ENCODE peak calls at places on chromosomes 7 and 10, in five cellular contexts. U is esophagus squamous epithelium, H is AG04450, R is GM23338, A is breast epithelium. X is an unnamed sample.

GRCh38 chr10:97134202-97134601 is 51.6 kb downstream of the SLIT1 start:
- DNase-seq in A (no peak), H (no peak), U (no peak), R (peak; percentile 32), X (no peak)

GRCh38 chr7:85103352-85103751 is 83.5 kb downstream of the SEMA3D start:
- DNase-seq in R (no peak), A (no peak), U (no peak), H (no peak), X (no peak)

GRCh38 chr10:7986851-7987250 is 67.6 kb upstream of the GATA3 start:
- DNase-seq in R (no peak), A (no peak), H (peak; percentile 2), U (no peak), X (no peak)

GRCh38 chr10:93334901-93335312 is 147.2 kb downstream of the MYOF start:
- DNase-seq in A (no peak), H (no peak), R (peak; percentile 38), U (no peak), X (no peak)

GRCh38 chr7:51014811-51015210 is 232.1 kb upstream of the GRB10 start:
- DNase-seq in U (no peak), A (no peak), H (no peak), R (no peak), X (no peak)

GRCh38 chr7:5214641-5215040 is 24.6 kb downstream of the WIPI2 start:
- DNase-seq in A (no peak), R (no peak), U (no peak), H (no peak), X (no peak)

GRCh38 chr10:17200885-17201164 is 647 bp downstream of the TRDMT1 start:
- DNase-seq in H (no peak), A (no peak), U (no peak), R (peak; percentile 38), X (no peak)

GRCh38 chr10:74799840-74800239 is 26.6 kb upstream of the KAT6B start:
- DNase-seq in A (no peak), H (peak; percentile 48), R (no peak), U (no peak), X (no peak)

GRCh38 chr7:157703534-157704195 is 366.9 kb downstream of the DNAJB6 start:
- DNase-seq in A (peak; percentile 20), U (no peak), H (no peak), R (no peak), X (no peak)

GRCh38 chr10:49089152-49089788 is 26.1 kb downstream of the VSTM4 start:
- DNase-seq in U (no peak), H (no peak), A (no peak), R (no peak), X (no peak)

GRCh38 chr10:54477738-54478137 is 323.3 kb downstream of the PCDH15 start:
- DNase-seq in A (no peak), H (no peak), U (no peak), R (no peak), X (no peak)

GRCh38 chr7:86598311-86598710 is 45.4 kb upstream of the GRM3 start:
- DNase-seq in U (no peak), R (peak; percentile 84), A (no peak), H (no peak), X (no peak)

GRCh38 chr7:44257618-44258422 is 57.0 kb downstream of the YKT6 start:
- DNase-seq in H (peak; percentile 37), U (no peak), A (no peak), R (no peak), X (peak; percentile 57)

GRCh38 chr7:22672892-22673637 is 53.9 kb upstream of the IL6 start:
- DNase-seq in U (no peak), A (no peak), R (no peak), H (no peak), X (no peak)

GRCh38 chr7:81447351-81447952 is 322.4 kb downstream of the HGF start:
- DNase-seq in H (peak; percentile 15), R (peak; percentile 74), A (no peak), U (no peak), X (no peak)

GRCh38 chr10:62993121-62993520 is 140.0 kb upstream of the NRBF2 start:
- DNase-seq in H (no peak), A (no peak), R (no peak), U (no peak), X (no peak)

GRCh38 chr7:95132500-95132899 is 191.8 kb downstream of the PON1 start:
- DNase-seq in H (no peak), U (no peak), A (no peak), R (no peak), X (no peak)

GRCh38 chr7:65902306-65902705 is 29.4 kb downstream of the VKORC1L1 start:
- DNase-seq in H (no peak), U (no peak), R (no peak), A (no peak), X (no peak)

GRCh38 chr10:44114441-44114840 is 270.5 kb downstream of the CXCL12 start:
- DNase-seq in H (no peak), R (no peak), A (no peak), U (no peak), X (no peak)

GRCh38 chr7:50557114-50557513 is 8.1 kb downstream of the DDC start:
- DNase-seq in U (no peak), H (no peak), A (no peak), R (no peak), X (no peak)

GRCh38 chr7:99111591-99111990 is 32.3 kb downstream of the SMURF1 start:
- DNase-seq in H (no peak), A (no peak), U (no peak), R (no peak), X (no peak)

GRCh38 chr10:110641256-110641655 is 2.9 kb upstream of the RBM20 start:
- DNase-seq in H (no peak), U (no peak), R (peak; percentile 91), A (no peak), X (no peak)

GRCh38 chr10:112634096-112634830 is 187.2 kb downstream of the VTI1A start:
- DNase-seq in R (no peak), A (no peak), U (no peak), H (no peak), X (no peak)

GRCh38 chr7:16579216-16579615 is 52.6 kb downstream of the LRRC72 start:
- DNase-seq in U (no peak), A (no peak), H (no peak), R (no peak), X (no peak)

GRCh38 chr10:18164093-18164492 is 23.9 kb downstream of the CACNB2 start:
- DNase-seq in A (no peak), H (peak; percentile 41), U (no peak), R (no peak), X (no peak)

GRCh38 chr7:97732567-97733275 is 835 bp downstream of the TAC1 start:
- DNase-seq in H (no peak), U (no peak), R (peak; percentile 47), A (no peak), X (no peak)

GRCh38 chr7:97735075-97735474 is 3.2 kb downstream of the TAC1 start:
- DNase-seq in H (no peak), U (no peak), A (no peak), R (no peak), X (no peak)

GRCh38 chr7:97733276-97734206 is 1.7 kb downstream of the TAC1 start:
- DNase-seq in H (no peak), U (no peak), A (no peak), R (peak; percentile 75), X (no peak)

GRCh38 chr7:97734255-97734654 is 2.4 kb downstream of the TAC1 start:
- DNase-seq in A (no peak), U (no peak), R (no peak), H (no peak), X (no peak)

DNA sequence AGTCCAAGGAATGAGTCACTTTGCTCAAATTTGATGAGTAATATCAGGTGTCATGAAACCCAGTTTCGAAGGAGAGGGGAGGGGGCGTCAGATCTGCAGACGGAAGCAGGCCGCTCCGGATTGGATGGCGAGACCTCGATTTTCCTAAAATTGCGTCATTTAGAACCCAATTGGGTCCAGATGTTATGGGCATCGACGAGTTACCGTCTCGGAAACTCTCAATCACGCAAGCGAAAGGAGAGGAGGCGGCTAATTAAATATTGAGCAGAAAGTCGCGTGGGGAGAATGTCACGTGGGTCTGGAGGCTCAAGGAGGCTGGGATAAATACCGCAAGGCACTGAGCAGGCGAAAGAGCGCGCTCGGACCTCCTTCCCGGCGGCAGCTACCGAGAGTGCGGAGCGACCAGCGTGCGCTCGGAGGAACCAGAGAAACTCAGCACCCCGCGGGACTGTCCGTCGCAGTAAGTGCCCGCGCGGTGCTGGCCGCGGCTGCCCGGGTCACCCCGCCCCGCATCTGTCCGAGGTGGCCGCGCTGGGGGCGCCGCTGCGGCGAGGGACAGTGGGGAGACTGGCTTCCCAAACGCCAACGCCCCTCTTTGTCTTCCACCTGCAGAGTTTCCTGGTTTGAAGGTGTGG is at the start of gene TAC1:
- DNase-seq in H (no peak), A (no peak), R (peak; percentile 74), U (no peak), X (no peak)
- H3K27me3 ChIP-seq in H (peaks cover 20% of the 10 kb centered on the region), A (peaks cover 39% of the 10 kb centered on the region), R (peaks cover 64% of the 10 kb centered on the region), U (peaks cover 7% of the 10 kb centered on the region), X (peaks cover 70% of the 10 kb centered on the region)

GRCh38 chr10:31010062-31010461 is 21.6 kb downstream of the ZNF438 start:
- DNase-seq in H (no peak), A (no peak), U (no peak), R (no peak), X (no peak)
- TF ChIP-seq CTCF in H (no peak), A (no peak), U (no peak), R (no peak), X (no peak)

GRCh38 chr7:116098175-116098574 is 67.6 kb upstream of the TFEC start:
- DNase-seq in H (no peak), R (no peak), A (no peak), U (no peak), X (no peak)

GRCh38 chr7:116093516-116094301 is 63.1 kb upstream of the TFEC start:
- DNase-seq in U (no peak), A (no peak), R (no peak), H (no peak), X (no peak)

GRCh38 chr7:116101709-116102108 is 71.1 kb upstream of the TFEC start:
- DNase-seq in A (no peak), R (no peak), H (no peak), U (no peak), X (no peak)

DNA sequence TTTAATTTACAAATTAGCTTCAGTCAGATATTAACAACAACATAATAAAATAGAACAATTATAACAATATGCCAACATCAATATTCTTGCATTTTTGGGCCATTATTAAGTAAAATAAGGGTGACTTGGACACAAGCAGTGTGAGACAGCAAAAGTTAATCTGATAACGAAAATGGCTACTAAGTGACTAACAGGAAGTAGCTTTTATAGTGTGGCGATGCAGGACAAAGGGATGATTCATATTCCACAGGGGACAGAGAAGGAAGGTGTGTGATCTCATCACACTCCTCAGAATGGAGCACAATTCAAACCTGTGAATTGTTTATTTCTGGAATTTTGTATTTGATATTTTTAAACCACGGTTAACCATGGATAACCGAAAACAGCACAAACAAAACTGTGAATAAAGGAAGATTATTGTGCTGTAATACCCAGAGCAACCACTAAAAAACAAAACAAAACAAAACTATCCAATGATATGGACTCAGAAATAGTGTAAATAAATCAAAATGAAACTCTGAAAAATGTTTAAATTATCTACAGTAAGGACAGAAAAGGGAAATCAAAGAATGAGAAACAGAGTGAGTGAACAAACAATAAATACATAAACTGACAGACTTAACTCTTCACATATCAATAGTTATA is 66.9 kb upstream of the TFEC start:
- DNase-seq in R (no peak), A (no peak), H (no peak), U (no peak), X (no peak)
- H3K27ac ChIP-seq in R (no peak overlapping the region), A (no peak overlapping the region), H (no peak overlapping the region), U (no peak overlapping the region), X (no peak overlapping the region)

GRCh38 chr7:30472081-30472770 is 6.4 kb downstream of the NOD1 start:
- DNase-seq in U (no peak), H (no peak), A (no peak), R (no peak), X (no peak)
- H3K27me3 ChIP-seq in U (no peaks in the 10 kb centered on the region), H (no peaks in the 10 kb centered on the region), A (no peaks in the 10 kb centered on the region), R (peaks cover 3% of the 10 kb centered on the region), X (no peaks in the 10 kb centered on the region)

X was measured in CD4-positive, alpha-beta T cell.